ENCODE peak calls at places on chromosomes 12 and 14, in six cellular contexts. L, Y, B, O, D and C are unnamed samples.

GRCh38 chr12:95083471-95083870 is 10.1 kb upstream of the NR2C1 start:
- DNase-seq in O (no peak), L (no peak), Y (no peak), B (no peak), D (no peak), C (no peak)

GRCh38 chr12:67068773-67069450 is 200.2 kb upstream of the CAND1 start:
- DNase-seq in D (peak), O (peak), Y (peak), B (no peak), L (peak), C (peak)

GRCh38 chr12:4037747-4038312 is 164.6 kb upstream of the PARP11 start:
- DNase-seq in D (peak), Y (peak), B (no peak), O (peak), L (peak), C (no peak)

GRCh38 chr12:111409403-111410228 is 3.9 kb downstream of the SH2B3 start:
- DNase-seq in O (no peak), L (peak), B (no peak), Y (no peak), D (peak), C (no peak)

GRCh38 chr12:2051700-2052625 is 824 bp upstream of the CACNA1C start:
- DNase-seq in D (no peak), B (no peak), O (no peak), Y (no peak), L (peak), C (peak)

GRCh38 chr14:95220663-95221231 is 63.4 kb upstream of the DICER1 start:
- DNase-seq in O (no peak), Y (no peak), B (no peak), L (no peak), D (no peak), C (no peak)

GRCh38 chr12:29889737-29890136 is 106.0 kb upstream of the TMTC1 start:
- DNase-seq in B (no peak), O (peak), Y (peak), L (peak), D (no peak), C (peak)

GRCh38 chr14:101588990-101589389 is 27.7 kb downstream of the DIO3 start:
- DNase-seq in Y (peak), D (no peak), B (no peak), L (peak), O (no peak), C (no peak)

GRCh38 chr14:22974530-22975313 is 7.6 kb downstream of the AJUBA start:
- DNase-seq in D (no peak), O (peak), B (no peak), Y (no peak), L (no peak), C (no peak)

GRCh38 chr12:132238487-132239248 is 90.7 kb downstream of the GALNT9 start:
- DNase-seq in Y (no peak), B (no peak), D (no peak), O (peak), L (no peak), C (no peak)

GRCh38 chr14:37253905-37254304 is 56.2 kb downstream of the MIPOL1 start:
- DNase-seq in B (no peak), Y (no peak), L (no peak), D (no peak), O (no peak), C (no peak)

GRCh38 chr12:57001448-57001906 is 4.9 kb downstream of the ZBTB39 start:
- DNase-seq in O (peak), Y (peak), D (peak), L (peak), B (no peak), C (peak)

GRCh38 chr14:30620178-30620577 is 1.9 kb upstream of the SCFD1 start:
- DNase-seq in D (no peak), O (peak), B (peak), L (no peak), Y (no peak), C (no peak)

GRCh38 chr14:105126970-105127307 is 41.6 kb downstream of the JAG2 start:
- DNase-seq in L (no peak), O (no peak), B (no peak), D (no peak), Y (no peak), C (no peak)

GRCh38 chr12:55063291-55063690 is 43.5 kb downstream of the NEUROD4 start:
- DNase-seq in D (no peak), Y (no peak), L (no peak), O (no peak), B (no peak), C (no peak)

GRCh38 chr14:72256055-72256454 is 323.8 kb downstream of the RGS6 start:
- DNase-seq in Y (no peak), O (no peak), B (no peak), L (no peak), D (no peak), C (no peak)

GRCh38 chr14:67533754-67534085 is 630 bp downstream of the PLEKHH1 start:
- DNase-seq in O (no peak), Y (no peak), L (no peak), B (no peak), D (no peak), C (no peak)

GRCh38 chr12:19026637-19027508 is 102.7 kb upstream of the PLEKHA5 start:
- DNase-seq in B (no peak), L (no peak), D (no peak), Y (no peak), O (no peak), C (no peak)

GRCh38 chr12:124188561-124189405 is 106.1 kb upstream of the RFLNA start:
- DNase-seq in O (no peak), L (no peak), D (no peak), Y (peak), B (no peak), C (no peak)

GRCh38 chr12:47858511-47859266 is 39.0 kb upstream of the HDAC7 start:
- DNase-seq in B (no peak), O (no peak), Y (no peak), L (no peak), D (no peak), C (no peak)

GRCh38 chr14:68099348-68100045 is 279.9 kb downstream of the RAD51B start:
- DNase-seq in O (no peak), Y (no peak), D (no peak), B (no peak), L (no peak), C (no peak)

GRCh38 chr14:102159841-102160240 is 20.1 kb downstream of the WDR20 start:
- DNase-seq in O (no peak), Y (no peak), B (no peak), L (no peak), D (no peak), C (no peak)

GRCh38 chr14:23360496-23360895 is 4.5 kb downstream of the EFS start:
- DNase-seq in Y (peak), D (peak), B (no peak), O (peak), L (peak), C (no peak)

GRCh38 chr14:50533314-50533705 is 941 bp upstream of the MAP4K5 start:
- DNase-seq in O (no peak), D (no peak), Y (no peak), L (no peak), B (no peak), C (no peak)

GRCh38 chr14:104187931-104188726 is 49.7 kb downstream of the KIF26A start:
- DNase-seq in L (no peak), O (no peak), D (no peak), B (no peak), Y (no peak), C (no peak)

DNA sequence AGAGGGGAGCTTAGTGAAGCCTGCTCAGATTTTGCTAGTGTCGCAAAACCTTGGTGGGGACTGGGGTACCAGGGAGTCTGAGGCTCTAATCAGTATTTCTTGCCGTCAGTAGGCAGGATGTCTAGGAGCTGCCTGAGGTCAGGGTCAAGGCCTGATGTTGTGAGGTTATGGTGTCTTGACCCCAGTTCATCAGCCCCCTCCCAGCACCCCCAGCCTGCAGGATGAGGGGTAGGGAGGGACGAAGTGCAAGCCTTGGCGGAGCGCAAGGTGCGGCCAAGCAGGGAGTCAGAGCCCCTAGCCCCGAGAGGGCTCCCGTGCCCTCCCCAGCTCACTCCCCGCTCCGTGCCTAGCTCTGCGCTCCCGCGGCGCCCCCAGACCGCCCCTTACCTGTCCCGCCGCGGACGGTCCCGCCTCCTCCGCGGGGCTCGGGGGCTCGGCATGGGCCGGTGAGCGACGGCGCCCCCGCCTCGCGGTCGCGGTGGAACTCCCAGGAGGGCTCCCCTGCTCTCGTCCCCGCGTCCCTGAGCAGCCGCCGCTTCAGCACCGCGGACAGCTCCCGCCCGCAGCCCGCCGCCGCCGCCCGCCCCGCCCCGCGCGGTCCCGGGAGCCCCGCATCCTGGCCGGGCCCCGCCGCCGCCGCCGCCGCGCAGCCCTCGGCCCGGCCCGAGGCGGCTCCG is 347 bp downstream of the SYNDIG1L start:
- DNase-seq in D (peak), B (no peak), O (no peak), Y (no peak), L (peak), C (no peak)
- TF ChIP-seq MAX in D (no peak), B (no peak), O (no peak), Y (no peak), L (no peak), C (peak)

DNA sequence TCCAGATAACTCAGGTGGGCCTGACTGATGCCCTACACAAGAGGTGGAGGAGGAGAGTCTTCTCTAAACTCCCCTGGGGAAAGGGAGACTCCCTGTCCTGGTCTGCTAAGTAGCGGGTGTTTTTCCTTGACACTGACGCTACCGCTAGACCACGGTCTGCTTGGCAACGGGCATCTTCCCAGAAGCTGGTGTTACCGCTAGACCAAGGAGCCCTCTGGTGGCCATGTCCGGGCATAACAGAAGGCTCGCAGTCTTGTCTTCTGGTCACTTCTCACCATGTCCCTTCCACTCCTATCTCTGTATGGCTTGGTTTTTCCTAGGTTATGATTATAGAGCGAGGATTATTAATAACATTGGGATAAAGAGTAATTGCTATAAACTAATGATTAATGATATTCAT is 965.5 kb downstream of the TMEM121 start:
- DNase-seq in D (no peak), O (peak), L (no peak), Y (no peak), B (no peak), C (peak)
- TF ChIP-seq CHD2 in D (no peak), O (no peak), L (no peak), Y (no peak), B (no peak), C (no peak)

GRCh38 chr12:92784795-92785562 is 82.2 kb downstream of the PLEKHG7 start:
- DNase-seq in L (peak), D (peak), Y (peak), B (peak), O (peak), C (peak)
- TF ChIP-seq MAX in L (peak), D (no peak), Y (peak), B (no peak), O (no peak), C (peak)

DNA sequence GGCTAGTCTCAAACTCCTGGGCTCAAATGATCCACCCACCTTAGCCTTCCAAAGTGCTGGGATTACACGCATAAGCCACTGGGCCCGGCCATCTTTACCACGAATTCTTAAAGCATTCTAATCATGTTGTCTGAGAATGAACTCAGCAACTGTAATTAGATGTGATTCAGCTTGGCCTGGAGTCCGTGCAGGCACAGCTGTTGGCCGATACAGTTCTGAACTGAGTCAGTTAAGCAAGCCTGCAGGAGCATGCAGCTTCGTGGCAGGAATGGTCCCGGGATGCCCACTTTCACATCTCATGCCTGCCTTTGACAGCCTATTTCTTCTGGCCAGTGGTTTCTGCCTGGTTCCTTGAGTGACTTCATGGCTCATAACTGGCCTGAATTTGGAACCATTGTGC is 194.1 kb downstream of the ANO6 start:
- DNase-seq in O (no peak), Y (no peak), L (no peak), D (no peak), B (no peak), C (no peak)
- TF ChIP-seq CHD2 in O (no peak), Y (no peak), L (no peak), D (no peak), B (no peak), C (no peak)

GRCh38 chr12:105736498-105736897 is 402.3 kb downstream of the NUAK1 start:
- DNase-seq in Y (no peak), D (no peak), L (no peak), O (no peak), B (no peak), C (no peak)

GRCh38 chr12:105729372-105729771 is 398.9 kb downstream of the C12orf75 start:
- DNase-seq in O (no peak), L (no peak), B (no peak), Y (no peak), D (no peak), C (no peak)

GRCh38 chr12:105729931-105730330 is 399.4 kb downstream of the C12orf75 start:
- DNase-seq in O (no peak), Y (no peak), B (no peak), D (no peak), L (no peak), C (no peak)

GRCh38 chr12:105738036-105738435 is 400.7 kb downstream of the NUAK1 start:
- DNase-seq in L (no peak), D (no peak), B (no peak), O (no peak), Y (no peak), C (no peak)

GRCh38 chr12:105733579-105733978 is 403.1 kb downstream of the C12orf75 start:
- DNase-seq in Y (no peak), O (no peak), L (no peak), D (no peak), B (no peak), C (no peak)
- TF ChIP-seq MAX in Y (no peak), O (no peak), L (no peak), D (no peak), B (no peak), C (no peak)